ENCODE peak calls at places on chromosome 14, in six cellular contexts. H is HEK293T, W is ACHN, C is GM04503, L is NCI-H1694 treated with DMSO at 0.1 percent for 48 hours, T is sigmoid colon. I is an unnamed sample.
A peak's percentile ranks its signal among the peaks of the same experiment; 100 is the strongest.

GRCh38 chr14:21066882-21067502 is 3.1 kb upstream of the ARHGEF40 start:
- DNase-seq in H (no peak), W (peak; percentile 30), C (no peak), L (peak; percentile 31), T (no peak), I (no peak)

GRCh38 chr14:77307099-77307496 is 13.6 kb downstream of the POMT2 start:
- DNase-seq in H (no peak), W (no peak), C (no peak), L (peak; percentile 76), T (no peak), I (no peak)

GRCh38 chr14:85531141-85531593 is 1.2 kb downstream of the FLRT2 start:
- DNase-seq in H (no peak), W (no peak), C (no peak), L (no peak), T (peak; percentile 66), I (peak; percentile 69)

GRCh38 chr14:29085546-29085945 is 319.0 kb downstream of the FOXG1 start:
- DNase-seq in H (peak; percentile 56), W (peak; percentile 29), C (no peak), L (no peak), T (no peak), I (no peak)

GRCh38 chr14:31449971-31450610 is 7.2 kb downstream of the DTD2 start:
- DNase-seq in H (peak; percentile 27), W (peak; percentile 35), C (peak; percentile 21), L (peak; percentile 52), T (no peak), I (no peak)

GRCh38 chr14:61381589-61381988 is 60.2 kb downstream of the PRKCH start:
- DNase-seq in H (no peak), W (no peak), C (no peak), L (peak; percentile 42), T (no peak), I (no peak)

GRCh38 chr14:58584383-58584782 is 53.4 kb upstream of the DACT1 start:
- DNase-seq in H (no peak), W (no peak), C (no peak), L (no peak), T (no peak), I (no peak)

GRCh38 chr14:102192840-102193502 is 53.3 kb downstream of the WDR20 start:
- DNase-seq in H (no peak), W (no peak), C (no peak), L (no peak), T (peak; percentile 57), I (no peak)

GRCh38 chr14:22926316-22926715 is 2.9 kb downstream of the PRMT5 start:
- DNase-seq in H (no peak), W (no peak), C (no peak), L (no peak), T (no peak), I (no peak)

GRCh38 chr14:85479306-85479705 is 50.6 kb upstream of the FLRT2 start:
- DNase-seq in H (no peak), W (no peak), C (no peak), L (no peak), T (no peak), I (no peak)

GRCh38 chr14:48914921-48915320 is 671.3 kb downstream of the RPS29 start:
- DNase-seq in H (no peak), W (no peak), C (no peak), L (no peak), T (no peak), I (no peak)

I was measured in left cardiac atrium.